ENCODE peak calls at places on chromosomes 7 and 10, in six cellular contexts. One of them, this sample, is unnamed.

GRCh38 chr7:71752171-71752935 is 620.4 kb downstream of the GALNT17 start:
- DNase-seq in GM04504: no peak
- DNase-seq in hippocampal formation: peak; percentile 36
- DNase-seq in stimulated activated CD4-positive, alpha-beta T cell treated with anti-CD3 and anti-CD28 coated beads, Interleukin-12 subunit alpha, Interleukin-12 subunit beta, amount 100 ng/mL, for 4 hours: peak; percentile 15
- DNase-seq in C1 segment of cervical spinal cord: no peak
- DNase-seq in NCI-H1092 treated with DMSO at 0.1 percent for 48 hours: peak; percentile 18
- DNase-seq in this sample: peak; percentile 36

GRCh38 chr10:43574035-43574892 is at the start of gene ZNF239:
- DNase-seq in NCI-H1092 treated with DMSO at 0.1 percent for 48 hours: peak; percentile 82
- DNase-seq in GM04504: peak; percentile 74
- DNase-seq in stimulated activated CD4-positive, alpha-beta T cell treated with anti-CD3 and anti-CD28 coated beads, Interleukin-12 subunit alpha, Interleukin-12 subunit beta, amount 100 ng/mL, for 4 hours: peak; percentile 84
- DNase-seq in hippocampal formation: peak; percentile 79
- DNase-seq in C1 segment of cervical spinal cord: no peak
- DNase-seq in this sample: no peak

GRCh38 chr10:78568664-78569063 is 500.1 kb upstream of the ZMIZ1 start:
- DNase-seq in NCI-H1092 treated with DMSO at 0.1 percent for 48 hours: no peak
- DNase-seq in hippocampal formation: no peak
- DNase-seq in GM04504: no peak
- DNase-seq in C1 segment of cervical spinal cord: no peak
- DNase-seq in stimulated activated CD4-positive, alpha-beta T cell treated with anti-CD3 and anti-CD28 coated beads, Interleukin-12 subunit alpha, Interleukin-12 subunit beta, amount 100 ng/mL, for 4 hours: no peak
- DNase-seq in this sample: no peak

GRCh38 chr10:86953747-86954680 is 3.4 kb downstream of the MMRN2 start:
- DNase-seq in NCI-H1092 treated with DMSO at 0.1 percent for 48 hours: no peak
- DNase-seq in stimulated activated CD4-positive, alpha-beta T cell treated with anti-CD3 and anti-CD28 coated beads, Interleukin-12 subunit alpha, Interleukin-12 subunit beta, amount 100 ng/mL, for 4 hours: no peak
- DNase-seq in GM04504: no peak
- DNase-seq in C1 segment of cervical spinal cord: no peak
- DNase-seq in hippocampal formation: no peak
- DNase-seq in this sample: no peak

GRCh38 chr7:33495207-33495606 is 365.8 kb downstream of the BBS9 start:
- DNase-seq in stimulated activated CD4-positive, alpha-beta T cell treated with anti-CD3 and anti-CD28 coated beads, Interleukin-12 subunit alpha, Interleukin-12 subunit beta, amount 100 ng/mL, for 4 hours: no peak
- DNase-seq in NCI-H1092 treated with DMSO at 0.1 percent for 48 hours: no peak
- DNase-seq in GM04504: peak; percentile 32
- DNase-seq in hippocampal formation: no peak
- DNase-seq in C1 segment of cervical spinal cord: no peak
- DNase-seq in this sample: no peak

GRCh38 chr7:73973091-73973490 is 54.9 kb upstream of the ELN start:
- DNase-seq in hippocampal formation: peak; percentile 16
- DNase-seq in NCI-H1092 treated with DMSO at 0.1 percent for 48 hours: no peak
- DNase-seq in C1 segment of cervical spinal cord: no peak
- DNase-seq in GM04504: no peak
- DNase-seq in stimulated activated CD4-positive, alpha-beta T cell treated with anti-CD3 and anti-CD28 coated beads, Interleukin-12 subunit alpha, Interleukin-12 subunit beta, amount 100 ng/mL, for 4 hours: no peak
- DNase-seq in this sample: no peak

GRCh38 chr7:115217373-115217772 is 295.5 kb downstream of the MDFIC start:
- DNase-seq in C1 segment of cervical spinal cord: no peak
- DNase-seq in GM04504: no peak
- DNase-seq in stimulated activated CD4-positive, alpha-beta T cell treated with anti-CD3 and anti-CD28 coated beads, Interleukin-12 subunit alpha, Interleukin-12 subunit beta, amount 100 ng/mL, for 4 hours: no peak
- DNase-seq in hippocampal formation: no peak
- DNase-seq in NCI-H1092 treated with DMSO at 0.1 percent for 48 hours: peak; percentile 20
- DNase-seq in this sample: no peak

GRCh38 chr10:132788831-132789219 is 2.9 kb upstream of the NKX6-2 start:
- DNase-seq in NCI-H1092 treated with DMSO at 0.1 percent for 48 hours: no peak
- DNase-seq in stimulated activated CD4-positive, alpha-beta T cell treated with anti-CD3 and anti-CD28 coated beads, Interleukin-12 subunit alpha, Interleukin-12 subunit beta, amount 100 ng/mL, for 4 hours: no peak
- DNase-seq in C1 segment of cervical spinal cord: no peak
- DNase-seq in GM04504: no peak
- DNase-seq in hippocampal formation: no peak
- DNase-seq in this sample: no peak

GRCh38 chr7:4769753-4770152 is 5.7 kb upstream of the AP5Z1 start:
- DNase-seq in stimulated activated CD4-positive, alpha-beta T cell treated with anti-CD3 and anti-CD28 coated beads, Interleukin-12 subunit alpha, Interleukin-12 subunit beta, amount 100 ng/mL, for 4 hours: no peak
- DNase-seq in NCI-H1092 treated with DMSO at 0.1 percent for 48 hours: peak; percentile 66
- DNase-seq in C1 segment of cervical spinal cord: no peak
- DNase-seq in hippocampal formation: no peak
- DNase-seq in GM04504: no peak
- DNase-seq in this sample: peak; percentile 12

GRCh38 chr7:157016352-157017041 is 6.0 kb upstream of the MNX1 start:
- DNase-seq in hippocampal formation: no peak
- DNase-seq in C1 segment of cervical spinal cord: no peak
- DNase-seq in NCI-H1092 treated with DMSO at 0.1 percent for 48 hours: no peak
- DNase-seq in GM04504: no peak
- DNase-seq in stimulated activated CD4-positive, alpha-beta T cell treated with anti-CD3 and anti-CD28 coated beads, Interleukin-12 subunit alpha, Interleukin-12 subunit beta, amount 100 ng/mL, for 4 hours: no peak
- DNase-seq in this sample: no peak

GRCh38 chr10:106224676-106225075 is 939.8 kb downstream of the SORCS1 start:
- DNase-seq in stimulated activated CD4-positive, alpha-beta T cell treated with anti-CD3 and anti-CD28 coated beads, Interleukin-12 subunit alpha, Interleukin-12 subunit beta, amount 100 ng/mL, for 4 hours: no peak
- DNase-seq in GM04504: no peak
- DNase-seq in NCI-H1092 treated with DMSO at 0.1 percent for 48 hours: no peak
- DNase-seq in C1 segment of cervical spinal cord: no peak
- DNase-seq in hippocampal formation: no peak
- DNase-seq in this sample: no peak

GRCh38 chr7:44639701-44640321 is 33.4 kb downstream of the OGDH start:
- DNase-seq in C1 segment of cervical spinal cord: no peak
- DNase-seq in stimulated activated CD4-positive, alpha-beta T cell treated with anti-CD3 and anti-CD28 coated beads, Interleukin-12 subunit alpha, Interleukin-12 subunit beta, amount 100 ng/mL, for 4 hours: no peak
- DNase-seq in hippocampal formation: no peak
- DNase-seq in GM04504: no peak
- DNase-seq in NCI-H1092 treated with DMSO at 0.1 percent for 48 hours: no peak
- DNase-seq in this sample: peak; percentile 42

This sample was measured in SHP77.